ENCODE peak calls at places on chromosome 20, in nine cellular contexts. H is amniotic stem cell; B is suprapubic skin; W is DMS79 treated with DMSO at 0.1 percent for 48 hours; P is activated naive CD4-positive, alpha-beta T cell treated with anti-CD3 and anti-CD28 coated beads, Interleukin-2, amount 50 U/mL, for 16 hours; V is EH; U is GM13977; N is stimulated activated CD4-positive, alpha-beta T cell treated with anti-CD3 and anti-CD28 coated beads, TNF-alpha, amount 100 ng/mL, for 1 hour; Z is left lung. K is an unnamed sample.

GRCh38 chr20:63736893-63737689 is 627 bp downstream of the LIME1 start:
- DNase-seq in P (no peak), B (no peak), W (no peak), V (no peak), U (peak), N (no peak), H (no peak), Z (no peak), K (no peak)

GRCh38 chr20:41172296-41173140 is 35.2 kb downstream of the PLCG1 start:
- DNase-seq in Z (peak), U (no peak), V (no peak), B (peak), W (no peak), P (peak), H (no peak), N (no peak), K (peak)

GRCh38 chr20:50272413-50273120 is 81.9 kb downstream of the CEBPB start:
- DNase-seq in V (no peak), N (no peak), Z (no peak), P (no peak), U (no peak), B (no peak), H (no peak), W (no peak), K (no peak)

GRCh38 chr20:17223553-17223952 is 3.3 kb upstream of the PCSK2 start:
- DNase-seq in B (no peak), V (no peak), W (no peak), H (no peak), U (no peak), Z (no peak), P (no peak), N (no peak), K (no peak)

GRCh38 chr20:438581-439469 is 23.5 kb downstream of the TBC1D20 start:
- DNase-seq in H (no peak), W (no peak), P (peak), N (peak), V (no peak), Z (no peak), B (peak), U (peak), K (no peak)

GRCh38 chr20:57941121-57941522 is 231.3 kb upstream of the PMEPA1 start:
- DNase-seq in W (no peak), U (no peak), H (no peak), V (no peak), P (no peak), N (no peak), Z (no peak), B (no peak), K (no peak)

GRCh38 chr20:56382696-56383095 is 9.3 kb downstream of the AURKA start:
- DNase-seq in H (no peak), V (no peak), P (no peak), W (no peak), N (no peak), B (no peak), U (no peak), Z (no peak), K (no peak)

GRCh38 chr20:3452690-3453089 is 18.1 kb upstream of the ATRN start:
- DNase-seq in B (no peak), W (no peak), U (no peak), N (no peak), V (no peak), P (no peak), Z (no peak), H (no peak), K (no peak)

GRCh38 chr20:24960861-24961260 is 11.8 kb downstream of the CST7 start:
- DNase-seq in U (no peak), Z (no peak), H (no peak), V (no peak), W (no peak), P (no peak), N (no peak), B (no peak), K (no peak)

GRCh38 chr20:57097245-57097935 is 169.1 kb downstream of the BMP7 start:
- DNase-seq in U (no peak), Z (no peak), H (no peak), V (no peak), W (no peak), B (no peak), N (no peak), P (no peak), K (no peak)

GRCh38 chr20:38395165-38395564 is 40.0 kb downstream of the SNHG17 start:
- DNase-seq in H (no peak), P (no peak), V (peak), B (no peak), W (no peak), U (no peak), N (no peak), Z (no peak), K (no peak)

GRCh38 chr20:63317061-63317460 is 24.1 kb downstream of the COL20A1 start:
- DNase-seq in W (no peak), Z (no peak), N (no peak), B (no peak), P (no peak), V (no peak), H (no peak), U (no peak), K (no peak)

GRCh38 chr20:39944861-39945260 is 744.2 kb downstream of the MAFB start:
- DNase-seq in H (no peak), B (no peak), W (no peak), P (no peak), V (no peak), Z (no peak), N (no peak), U (no peak), K (no peak)

GRCh38 chr20:3836132-3836531 is 10.5 kb upstream of the MAVS start:
- DNase-seq in W (no peak), N (no peak), Z (no peak), V (no peak), P (no peak), U (no peak), H (no peak), B (no peak), K (no peak)

GRCh38 chr20:51326241-51326819 is 216.2 kb downstream of the NFATC2 start:
- DNase-seq in N (no peak), V (peak), H (peak), W (peak), U (no peak), Z (no peak), P (peak), B (no peak), K (no peak)

GRCh38 chr20:22740829-22741228 is 156.5 kb upstream of the FOXA2 start:
- DNase-seq in U (no peak), W (no peak), N (no peak), V (no peak), Z (no peak), B (no peak), H (no peak), P (no peak), K (no peak)

GRCh38 chr20:43583982-43584432 is 6.7 kb upstream of the IFT52 start:
- DNase-seq in B (no peak), V (peak), H (peak), N (no peak), P (no peak), Z (peak), U (no peak), W (no peak), K (no peak)

GRCh38 chr20:10556519-10557083 is 117.2 kb downstream of the JAG1 start:
- DNase-seq in V (no peak), B (no peak), W (no peak), N (no peak), H (no peak), Z (no peak), U (no peak), P (no peak), K (no peak)

GRCh38 chr20:10511507-10512231 is 76.6 kb downstream of the SLX4IP start:
- DNase-seq in Z (peak), U (peak), W (peak), B (peak), H (peak), N (peak), V (peak), P (peak), K (no peak)

GRCh38 chr20:22808628-22809027 is 224.3 kb upstream of the FOXA2 start:
- DNase-seq in V (no peak), W (no peak), N (no peak), Z (no peak), U (no peak), H (no peak), P (no peak), B (no peak), K (no peak)

GRCh38 chr20:8583209-8584106 is 451.4 kb downstream of the PLCB1 start:
- DNase-seq in V (peak), P (no peak), N (no peak), H (no peak), U (no peak), Z (no peak), B (no peak), W (no peak), K (no peak)

GRCh38 chr20:63941282-63942060 is 14.7 kb downstream of the UCKL1 start:
- DNase-seq in H (no peak), Z (peak), N (peak), B (peak), W (no peak), U (peak), V (peak), P (peak), K (no peak)

GRCh38 chr20:48986899-48987298 is 59.2 kb upstream of the CSE1L start:
- DNase-seq in H (no peak), P (no peak), W (no peak), Z (no peak), B (no peak), V (peak), N (no peak), U (no peak), K (no peak)

GRCh38 chr20:62705626-62706025 is 3.0 kb upstream of the NTSR1 start:
- DNase-seq in B (no peak), H (no peak), U (no peak), P (no peak), Z (no peak), N (no peak), W (no peak), V (no peak), K (no peak)

GRCh38 chr20:47985092-47985850 is 200.0 kb upstream of the SULF2 start:
- DNase-seq in B (no peak), P (no peak), V (peak), H (no peak), U (no peak), W (no peak), Z (peak), N (no peak), K (no peak)

GRCh38 chr20:64239449-64240242 is 15.9 kb upstream of the PCMTD2 start:
- DNase-seq in H (no peak), N (no peak), P (no peak), W (no peak), V (no peak), U (no peak), B (peak), Z (no peak), K (no peak)

GRCh38 chr20:31985152-31985551 is 17.2 kb downstream of the XKR7 start:
- DNase-seq in P (no peak), Z (no peak), W (no peak), U (no peak), N (no peak), V (no peak), H (no peak), B (no peak), K (no peak)

GRCh38 chr20:47126374-47126705 is 230.2 kb downstream of the ZMYND8 start:
- DNase-seq in V (no peak), Z (no peak), P (no peak), N (no peak), B (no peak), H (no peak), W (no peak), U (no peak), K (no peak)

GRCh38 chr20:36336838-36337478 is 30.8 kb downstream of the DLGAP4 start:
- DNase-seq in U (no peak), B (no peak), Z (no peak), V (no peak), W (no peak), N (no peak), P (no peak), H (no peak), K (no peak)

GRCh38 chr20:59567585-59568508 is 36.5 kb upstream of the PHACTR3 start:
- DNase-seq in U (no peak), P (no peak), Z (no peak), N (no peak), B (peak), W (no peak), V (no peak), H (no peak), K (no peak)